ENCODE peak calls at places on chromosome 6, in nine cellular contexts. R, Y, F, D, T, S, Z, H and L are unnamed samples.

GRCh38 chr6:96760153-96760687 is 77.1 kb downstream of the GPR63 start:
- DNase-seq in R (no peak), Y (no peak), F (no peak), D (no peak), T (no peak), S (no peak), Z (no peak), H (no peak), L (peak; percentile 14)

GRCh38 chr6:118171852-118172251 is 264.8 kb downstream of the SLC35F1 start:
- DNase-seq in R (no peak), Y (no peak), F (no peak), D (no peak), T (no peak), S (no peak), Z (no peak), H (no peak), L (no peak)

GRCh38 chr6:138598562-138599173 is 99.4 kb upstream of the NHSL1 start:
- DNase-seq in R (no peak), Y (no peak), F (no peak), D (no peak), T (no peak), S (no peak), Z (no peak), H (no peak), L (no peak)

GRCh38 chr6:116461563-116462507 is 660 bp downstream of the CALHM6 start:
- DNase-seq in R (no peak), Y (peak; percentile 29), F (no peak), D (peak; percentile 66), T (peak; percentile 68), S (peak; percentile 63), Z (no peak), H (no peak), L (peak; percentile 32)

GRCh38 chr6:166676270-166676860 is 49.3 kb upstream of the RPS6KA2 start:
- DNase-seq in R (no peak), Y (no peak), F (no peak), D (no peak), T (no peak), S (no peak), Z (no peak), H (no peak), L (no peak)

GRCh38 chr6:39074486-39074885 is 25.9 kb downstream of the GLP1R start:
- DNase-seq in R (no peak), Y (no peak), F (no peak), D (no peak), T (no peak), S (no peak), Z (no peak), H (no peak), L (no peak)

GRCh38 chr6:50271266-50271665 is 221.5 kb upstream of the DEFB112 start:
- DNase-seq in R (no peak), Y (no peak), F (no peak), D (no peak), T (no peak), S (no peak), Z (no peak), H (no peak), L (no peak)

GRCh38 chr6:106473807-106474206 is 113.3 kb downstream of the CRYBG1 start:
- DNase-seq in R (no peak), Y (no peak), F (peak; percentile 89), D (no peak), T (no peak), S (no peak), Z (no peak), H (no peak), L (no peak)

GRCh38 chr6:13075491-13075845 is 252.9 kb downstream of the TBC1D7 start:
- DNase-seq in R (no peak), Y (no peak), F (no peak), D (no peak), T (no peak), S (no peak), Z (no peak), H (no peak), L (no peak)

GRCh38 chr6:12160350-12160749 is 129.8 kb upstream of the EDN1 start:
- DNase-seq in R (no peak), Y (no peak), F (peak; percentile 53), D (no peak), T (no peak), S (no peak), Z (no peak), H (no peak), L (no peak)

GRCh38 chr6:151107897-151108427 is 131.8 kb upstream of the AKAP12 start:
- DNase-seq in R (no peak), Y (no peak), F (no peak), D (no peak), T (no peak), S (no peak), Z (no peak), H (no peak), L (no peak)